ENCODE peak calls at places on chromosomes 11 and 22, in eight cellular contexts. J is CD4-positive, alpha-beta T cell; X is fibroblast of the aortic adventitia; Z is M059J; C is stimulated activated naive CD8-positive, alpha-beta T cell treated with anti-CD3 and anti-CD28 coated beads, Interleukin-15, amount 100 ng/mL, for 72 hours; B is RKO; M is right lobe of liver; H is CD8-positive, alpha-beta memory T cell. V is an unnamed sample.
A peak's percentile ranks its signal among the peaks of the same experiment; 100 is the strongest.

GRCh38 chr22:37681556-37682049 is 4.5 kb upstream of the NOL12 start:
- DNase-seq in J (peak; percentile 64), X (peak; percentile 82), Z (peak; percentile 76), C (peak; percentile 80), B (peak; percentile 87), M (peak; percentile 87), H (peak; percentile 66), V (no peak)

GRCh38 chr11:128194226-128194625 is 393.1 kb downstream of the ETS1 start:
- DNase-seq in J (no peak), X (no peak), Z (no peak), C (no peak), B (no peak), M (no peak), H (no peak), V (no peak)

GRCh38 chr11:31690041-31690440 is 121.1 kb downstream of the PAX6 start:
- DNase-seq in J (no peak), X (peak; percentile 72), Z (no peak), C (no peak), B (no peak), M (no peak), H (no peak), V (no peak)

GRCh38 chr11:86888978-86889341 is 66.2 kb downstream of the FZD4 start:
- DNase-seq in J (no peak), X (no peak), Z (no peak), C (no peak), B (no peak), M (no peak), H (no peak), V (no peak)

GRCh38 chr11:8109675-8110074 is 28.7 kb downstream of the TUB start:
- DNase-seq in J (no peak), X (no peak), Z (no peak), C (no peak), B (no peak), M (no peak), H (no peak), V (no peak)

GRCh38 chr11:103939694-103940093 is 96.7 kb upstream of the DDI1 start:
- DNase-seq in J (no peak), X (no peak), Z (no peak), C (no peak), B (no peak), M (no peak), H (no peak), V (no peak)

GRCh38 chr11:66032962-66033735 is 6.9 kb upstream of the CATSPER1 start:
- DNase-seq in J (no peak), X (no peak), Z (no peak), C (no peak), B (peak; percentile 45), M (no peak), H (no peak), V (no peak)

GRCh38 chr11:7605544-7605943 is 67.8 kb downstream of the CYB5R2 start:
- DNase-seq in J (no peak), X (peak; percentile 92), Z (peak; percentile 97), C (no peak), B (no peak), M (no peak), H (no peak), V (no peak)

GRCh38 chr11:99198215-99198614 is 177.5 kb downstream of the CNTN5 start:
- DNase-seq in J (no peak), X (no peak), Z (no peak), C (no peak), B (no peak), M (no peak), H (no peak), V (no peak)

GRCh38 chr11:834371-835316 is 1.9 kb downstream of the CD151 start:
- DNase-seq in J (no peak), X (peak; percentile 58), Z (peak; percentile 97), C (no peak), B (peak; percentile 93), M (peak; percentile 94), H (no peak), V (no peak)